ENCODE peak calls at places on chromosomes 6 and 20, in seven cellular contexts. J is adrenal gland; P is PC-3; X is right lobe of liver; L is testis; U is lung; W is CD4-positive, CD25-positive, alpha-beta regulatory T cell. E is an unnamed sample. For H3K4me1, the result is how much of the 10 kb centered on the place peaks cover.

GRCh38 chr6:87832025-87832825 is 130.2 kb upstream of the AKIRIN2 start:
- DNase-seq in J (no peak), W (peak), P (peak), L (no peak), X (no peak), U (no peak), E (no peak)

GRCh38 chr6:30447237-30447636 is 42.1 kb upstream of the HLA-E start:
- DNase-seq in X (no peak), W (no peak), U (no peak), J (no peak), L (no peak), P (peak), E (peak)

GRCh38 chr6:31958741-31959739 is at the start of the genes NELFE and SKIC2:
- DNase-seq in L (peak), J (peak), U (peak), P (peak), W (peak), X (peak), E (peak)

GRCh38 chr6:16496982-16497823 is 258.8 kb downstream of the GMPR start:
- DNase-seq in L (no peak), U (no peak), X (no peak), P (no peak), W (no peak), J (no peak), E (no peak)

GRCh38 chr6:146865756-146866266 is 267.0 kb downstream of the ADGB start:
- DNase-seq in J (no peak), U (no peak), X (no peak), L (no peak), W (no peak), P (no peak), E (no peak)

GRCh38 chr6:167092672-167093339 is 30.1 kb upstream of the CCR6 start:
- DNase-seq in P (no peak), U (no peak), J (no peak), W (no peak), X (no peak), L (no peak), E (no peak)

GRCh38 chr6:161446934-161447333 is 173.1 kb upstream of the AGPAT4 start:
- DNase-seq in X (no peak), J (no peak), P (no peak), U (no peak), W (no peak), L (no peak), E (no peak)

GRCh38 chr20:19812696-19813095 is 54.6 kb downstream of the RIN2 start:
- DNase-seq in L (no peak), U (no peak), J (no peak), X (no peak), P (no peak), W (no peak), E (no peak)

GRCh38 chr20:47561603-47562583 is 60.2 kb downstream of the NCOA3 start:
- DNase-seq in J (no peak), X (no peak), U (no peak), W (no peak), L (no peak), P (no peak), E (no peak)
- H3K4me1 ChIP-seq in J (under half), X (under half), U (under half), W (under half), L (under half), P (under half), E (under half)

GRCh38 chr20:38144608-38145093 is 20.4 kb downstream of the TGM2 start:
- DNase-seq in P (no peak), L (no peak), W (no peak), X (peak), U (no peak), J (no peak), E (no peak)
- H3K4me1 ChIP-seq in P (under half), L (under half), W (under half), X (under half), U (under half), J (under half), E (under half)

DNA sequence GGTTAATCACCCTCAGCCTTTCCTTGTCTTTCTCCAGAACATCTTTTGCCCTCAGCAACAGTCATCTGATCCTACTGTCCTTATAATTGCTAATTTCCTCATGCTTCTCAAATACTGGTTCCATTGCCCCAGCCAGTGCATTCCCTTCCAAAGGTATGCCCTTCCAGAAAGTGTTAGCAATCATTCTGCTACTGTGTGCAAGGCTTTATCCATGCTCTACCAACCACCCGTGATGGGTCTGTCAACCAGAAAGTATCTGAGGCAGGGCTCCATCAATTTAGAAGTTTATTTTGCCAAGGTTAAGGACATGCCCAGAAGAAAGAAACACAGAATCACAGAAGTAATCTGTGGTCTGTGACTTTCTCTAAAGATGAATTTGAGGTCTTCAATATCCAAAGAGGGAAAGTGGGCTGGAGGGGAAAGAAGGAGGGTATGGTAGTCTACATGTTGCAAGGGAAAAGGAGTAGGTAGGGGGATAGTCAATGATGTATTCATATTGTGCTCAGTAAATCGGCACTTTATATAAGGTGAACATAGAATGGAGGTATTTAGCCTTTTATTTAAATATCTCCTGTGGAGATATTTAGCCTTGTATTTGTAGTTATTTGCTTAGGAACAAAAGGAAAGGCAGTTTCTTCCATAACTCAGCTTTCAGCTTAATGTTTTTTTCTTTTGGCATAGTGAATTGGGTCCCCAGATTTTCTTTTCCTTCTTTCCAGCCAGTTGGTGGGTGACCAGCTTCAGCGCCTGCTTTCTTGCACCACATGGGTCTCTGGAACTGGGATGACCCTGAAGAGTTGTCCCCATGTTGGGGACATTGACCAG is 35.2 kb upstream of the PAQR8 start:
- DNase-seq in J (no peak), W (no peak), L (no peak), X (no peak), P (no peak), U (no peak), E (no peak)
- H3K4me1 ChIP-seq in J (under half), W (under half), L (under half), X (under half), P (under half), U (under half), E (under half)

GRCh38 chr20:63497946-63498935 is 642 bp downstream of the EEF1A2 start:
- DNase-seq in X (peak), P (peak), W (no peak), L (no peak), U (no peak), J (peak), E (peak)
- H3K4me1 ChIP-seq in X (under half), P (under half), W (under half), L (under half), U (under half), J (under half), E (under half)

DNA sequence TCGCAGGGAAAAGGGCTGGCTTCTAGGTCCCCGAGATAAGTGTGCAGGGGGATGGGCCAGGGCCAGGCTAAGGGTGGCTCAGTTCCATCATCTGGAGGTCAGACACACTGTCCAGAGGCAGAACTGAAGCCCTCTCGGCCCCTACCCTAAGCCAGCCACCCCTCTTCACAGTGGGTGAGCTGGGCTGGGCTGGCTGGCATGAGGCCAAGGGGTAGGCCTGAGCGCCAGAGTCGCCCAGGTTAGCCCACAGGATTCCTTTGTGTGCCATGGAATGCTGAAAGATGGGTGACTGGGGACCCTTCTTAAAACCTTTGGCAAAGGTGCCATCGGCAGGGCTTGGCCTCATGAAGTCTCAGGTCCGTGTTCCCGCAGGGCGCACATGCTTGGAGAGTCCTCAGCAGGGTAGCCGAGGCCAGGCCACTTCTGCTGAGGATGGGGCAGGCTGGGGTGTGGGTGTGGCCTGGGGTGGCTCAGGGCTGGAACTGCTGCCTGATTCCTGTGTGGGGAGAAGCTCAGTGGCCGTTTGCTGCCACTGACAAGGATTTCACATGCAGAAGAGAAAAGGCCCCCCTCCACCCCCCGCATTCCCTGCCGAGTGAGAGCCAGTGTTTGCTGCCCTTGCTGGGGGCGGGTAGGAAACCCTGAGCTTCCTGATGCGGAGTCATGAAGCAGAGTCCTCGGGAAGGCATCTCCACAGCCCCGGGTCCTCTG is 24.5 kb downstream of the SPATA2 start:
- DNase-seq in L (peak), J (no peak), W (no peak), U (no peak), X (no peak), P (no peak), E (no peak)
- H3K4me1 ChIP-seq in L (half or more), J (under half), W (under half), U (under half), X (under half), P (under half), E (under half)

GRCh38 chr6:13700232-13700631 is 11.4 kb downstream of the RANBP9 start:
- DNase-seq in W (no peak), P (no peak), U (no peak), X (no peak), L (no peak), J (no peak), E (no peak)
- H3K4me1 ChIP-seq in W (half or more), P (under half), U (under half), X (under half), L (under half), J (under half), E (under half)

E was measured in BE2C.